ENCODE peak calls at places on chromosomes 1 and 21, in four cellular contexts. One of them, this sample, is unnamed.
A peak's percentile ranks its signal among the peaks of the same experiment; 100 is the strongest.

GRCh38 chr1:159554681-159555080 is 18.9 kb upstream of the OR10J5 start:
- DNase-seq in pancreas: no peak
- DNase-seq in NCI-H774: no peak
- DNase-seq in NAMALWA: no peak
- DNase-seq in this sample: no peak

GRCh38 chr1:1071486-1072298 is 2.4 kb downstream of the RNF223 start:
- DNase-seq in NCI-H774: no peak
- DNase-seq in pancreas: no peak
- DNase-seq in NAMALWA: no peak
- DNase-seq in this sample: no peak

GRCh38 chr1:113307771-113308451 is 82.4 kb upstream of the MAGI3 start:
- DNase-seq in pancreas: no peak
- DNase-seq in NAMALWA: no peak
- DNase-seq in NCI-H774: no peak
- DNase-seq in this sample: no peak

GRCh38 chr1:162349635-162350330 is 26.9 kb downstream of the SPATA46 start:
- DNase-seq in NAMALWA: no peak
- DNase-seq in pancreas: no peak
- DNase-seq in NCI-H774: peak; percentile 17
- DNase-seq in this sample: peak; percentile 17

GRCh38 chr1:6099787-6100765 is 54.4 kb downstream of the KCNAB2 start:
- DNase-seq in NAMALWA: no peak
- DNase-seq in pancreas: peak; percentile 58
- DNase-seq in NCI-H774: no peak
- DNase-seq in this sample: peak; percentile 33

GRCh38 chr1:66557157-66557556 is 23.2 kb downstream of the SGIP1 start:
- DNase-seq in NAMALWA: no peak
- DNase-seq in pancreas: no peak
- DNase-seq in NCI-H774: no peak
- DNase-seq in this sample: no peak

GRCh38 chr1:165162671-165163241 is 193.8 kb downstream of the LMX1A start:
- DNase-seq in NCI-H774: peak; percentile 36
- DNase-seq in pancreas: no peak
- DNase-seq in NAMALWA: no peak
- DNase-seq in this sample: peak; percentile 76

GRCh38 chr1:206041640-206042039 is 11.3 kb upstream of the RHEX start:
- DNase-seq in NCI-H774: no peak
- DNase-seq in pancreas: no peak
- DNase-seq in NAMALWA: peak; percentile 63
- DNase-seq in this sample: peak; percentile 65

GRCh38 chr1:105608713-105609112 is 1447.8 kb upstream of the PRMT6 start:
- DNase-seq in NCI-H774: no peak
- DNase-seq in pancreas: no peak
- DNase-seq in NAMALWA: peak; percentile 31
- DNase-seq in this sample: no peak

GRCh38 chr1:205977348-205978014 is 25.7 kb downstream of the RAB7B start:
- DNase-seq in NCI-H774: peak; percentile 67
- DNase-seq in NAMALWA: peak; percentile 88
- DNase-seq in pancreas: peak; percentile 87
- DNase-seq in this sample: peak; percentile 91

GRCh38 chr1:204359474-204360255 is at the start of gene PLEKHA6:
- DNase-seq in NAMALWA: peak; percentile 40
- DNase-seq in pancreas: peak; percentile 63
- DNase-seq in NCI-H774: no peak
- DNase-seq in this sample: no peak

GRCh38 chr1:94863297-94863911 is 43.2 kb downstream of the SLC44A3 start:
- DNase-seq in NCI-H774: no peak
- DNase-seq in pancreas: no peak
- DNase-seq in NAMALWA: no peak
- DNase-seq in this sample: no peak

GRCh38 chr1:210747890-210748289 is 386.1 kb downstream of the KCNH1 start:
- DNase-seq in NCI-H774: no peak
- DNase-seq in pancreas: no peak
- DNase-seq in NAMALWA: no peak
- DNase-seq in this sample: no peak

GRCh38 chr21:27260728-27261127 is 293.8 kb upstream of the ADAMTS5 start:
- DNase-seq in NAMALWA: no peak
- DNase-seq in pancreas: no peak
- DNase-seq in NCI-H774: no peak
- DNase-seq in this sample: no peak

GRCh38 chr1:228471762-228472398 is 15.3 kb upstream of the RNF187 start:
- DNase-seq in pancreas: no peak
- DNase-seq in NCI-H774: no peak
- DNase-seq in NAMALWA: peak; percentile 77
- DNase-seq in this sample: no peak

GRCh38 chr1:1305300-1306069 is 2.2 kb downstream of the ACAP3 start:
- DNase-seq in NAMALWA: peak; percentile 90
- DNase-seq in pancreas: no peak
- DNase-seq in NCI-H774: no peak
- DNase-seq in this sample: peak; percentile 66

GRCh38 chr1:59350521-59350920 is 53.6 kb downstream of the FGGY start:
- DNase-seq in pancreas: no peak
- DNase-seq in NAMALWA: no peak
- DNase-seq in NCI-H774: no peak
- DNase-seq in this sample: no peak

GRCh38 chr21:28547795-28548194 is 444.9 kb downstream of the LTN1 start:
- DNase-seq in pancreas: no peak
- DNase-seq in NCI-H774: no peak
- DNase-seq in NAMALWA: no peak
- DNase-seq in this sample: no peak

GRCh38 chr1:79694241-79694640 is 687.7 kb upstream of the ADGRL4 start:
- DNase-seq in NCI-H774: no peak
- DNase-seq in pancreas: no peak
- DNase-seq in NAMALWA: no peak
- DNase-seq in this sample: no peak

GRCh38 chr1:6588893-6589481 is 9.2 kb downstream of the ZBTB48 start:
- DNase-seq in NAMALWA: no peak
- DNase-seq in NCI-H774: no peak
- DNase-seq in pancreas: peak; percentile 68
- DNase-seq in this sample: no peak

GRCh38 chr1:248277876-248278275 is at the start of gene OR2T33:
- DNase-seq in NAMALWA: no peak
- DNase-seq in pancreas: no peak
- DNase-seq in NCI-H774: no peak
- DNase-seq in this sample: no peak

GRCh38 chr1:181514298-181515290 is 31.3 kb downstream of the CACNA1E start:
- DNase-seq in pancreas: no peak
- DNase-seq in NCI-H774: peak; percentile 72
- DNase-seq in NAMALWA: no peak
- DNase-seq in this sample: no peak

GRCh38 chr1:81023187-81023724 is 777.5 kb upstream of the ADGRL2 start:
- DNase-seq in NCI-H774: no peak
- DNase-seq in NAMALWA: no peak
- DNase-seq in pancreas: no peak
- DNase-seq in this sample: no peak

GRCh38 chr1:93344484-93344883 is 1.2 kb upstream of the DR1 start:
- DNase-seq in pancreas: no peak
- DNase-seq in NAMALWA: no peak
- DNase-seq in NCI-H774: no peak
- DNase-seq in this sample: no peak

GRCh38 chr21:21851657-21852056 is 853.4 kb downstream of the NCAM2 start:
- DNase-seq in NAMALWA: no peak
- DNase-seq in pancreas: no peak
- DNase-seq in NCI-H774: no peak
- DNase-seq in this sample: no peak

GRCh38 chr1:88451856-88452255 is 232.2 kb upstream of the PKN2 start:
- DNase-seq in pancreas: no peak
- DNase-seq in NCI-H774: no peak
- DNase-seq in NAMALWA: no peak
- DNase-seq in this sample: no peak

GRCh38 chr1:91889717-91890459 is 3.9 kb upstream of the TGFBR3 start:
- DNase-seq in pancreas: no peak
- DNase-seq in NCI-H774: no peak
- DNase-seq in NAMALWA: no peak
- DNase-seq in this sample: peak; percentile 59

GRCh38 chr1:159798893-159799292 is 3.3 kb upstream of the FCRL6 start:
- DNase-seq in NAMALWA: peak; percentile 68
- DNase-seq in NCI-H774: peak; percentile 82
- DNase-seq in pancreas: no peak
- DNase-seq in this sample: peak; percentile 71

GRCh38 chr1:160083968-160084770 is 2.8 kb downstream of the KCNJ9 start:
- DNase-seq in NAMALWA: peak; percentile 34
- DNase-seq in pancreas: peak; percentile 95
- DNase-seq in NCI-H774: no peak
- DNase-seq in this sample: peak; percentile 67

GRCh38 chr1:241485554-241485992 is 34.0 kb downstream of the FH start:
- DNase-seq in pancreas: no peak
- DNase-seq in NCI-H774: peak; percentile 65
- DNase-seq in NAMALWA: peak; percentile 59
- DNase-seq in this sample: peak; percentile 21

GRCh38 chr1:58858344-58858673 is 74.5 kb upstream of the JUN start:
- DNase-seq in NCI-H774: peak; percentile 50
- DNase-seq in pancreas: no peak
- DNase-seq in NAMALWA: peak; percentile 7
- DNase-seq in this sample: no peak

GRCh38 chr1:166721145-166721544 is 118.1 kb upstream of the POGK start:
- DNase-seq in NCI-H774: no peak
- DNase-seq in pancreas: no peak
- DNase-seq in NAMALWA: peak; percentile 8
- DNase-seq in this sample: no peak

GRCh38 chr1:2385606-2386280 is 5.6 kb downstream of the MORN1 start:
- DNase-seq in NAMALWA: no peak
- DNase-seq in pancreas: peak; percentile 43
- DNase-seq in NCI-H774: no peak
- DNase-seq in this sample: no peak

GRCh38 chr1:234699795-234700665 is 90.1 kb upstream of the IRF2BP2 start:
- DNase-seq in pancreas: no peak
- DNase-seq in NCI-H774: no peak
- DNase-seq in NAMALWA: no peak
- DNase-seq in this sample: no peak

GRCh38 chr1:226700861-226701260 is 38.2 kb downstream of the ITPKB start:
- DNase-seq in NAMALWA: no peak
- DNase-seq in NCI-H774: no peak
- DNase-seq in pancreas: no peak
- DNase-seq in this sample: no peak

GRCh38 chr1:151802372-151802771 is 2.8 kb downstream of the LINGO4 start:
- DNase-seq in NAMALWA: no peak
- DNase-seq in NCI-H774: no peak
- DNase-seq in pancreas: peak; percentile 69
- DNase-seq in this sample: no peak

This sample was measured in Calu3.